ENCODE peak calls at places on chromosomes 1 and 21, in six cellular contexts. F is A549, X is K562, R is HepG2, E is GM12878, Q is endothelial cell of umbilical vein. L is an unnamed sample.
A peak's percentile ranks its signal among the peaks of the same experiment; 100 is the strongest.

GRCh38 chr1:234495231-234495990 is 16.4 kb upstream of the TARBP1 start:
- DNase-seq in F (no peak), E (peak; percentile 79), R (no peak), X (no peak), Q (no peak), L (peak; percentile 44)

GRCh38 chr1:117026361-117026760 is 24.8 kb downstream of the CD101 start:
- DNase-seq in Q (peak; percentile 83), R (no peak), X (no peak), E (no peak), F (no peak), L (no peak)

GRCh38 chr1:21622466-21623315 is 46.5 kb downstream of the RAP1GAP start:
- DNase-seq in R (no peak), E (no peak), Q (no peak), F (no peak), X (peak; percentile 90), L (peak; percentile 12)

GRCh38 chr1:158146739-158147138 is 34.0 kb upstream of the CD1D start:
- DNase-seq in R (no peak), E (no peak), Q (no peak), F (no peak), X (no peak), L (no peak)

GRCh38 chr1:241778117-241778516 is 69.9 kb upstream of the EXO1 start:
- DNase-seq in X (no peak), E (no peak), Q (no peak), F (no peak), R (no peak), L (no peak)

GRCh38 chr1:93905734-93906133 is 3.5 kb downstream of the GCLM start:
- DNase-seq in F (no peak), R (peak; percentile 67), Q (peak; percentile 63), E (no peak), X (no peak), L (peak; percentile 14)

GRCh38 chr1:41876533-41877445 is 41.9 kb downstream of the HIVEP3 start:
- DNase-seq in Q (no peak), X (no peak), E (no peak), R (no peak), F (no peak), L (no peak)

GRCh38 chr1:5980314-5981008 is 11.8 kb downstream of the NPHP4 start:
- DNase-seq in E (no peak), F (no peak), X (peak; percentile 76), Q (no peak), R (no peak), L (peak; percentile 57)

GRCh38 chr1:37323486-37324377 is 150.6 kb upstream of the ZC3H12A start:
- DNase-seq in E (no peak), Q (peak; percentile 32), X (peak; percentile 88), R (peak; percentile 33), F (peak; percentile 36), L (peak; percentile 55)

GRCh38 chr1:104648269-104648691 is 898.6 kb downstream of the AMY1C start:
- DNase-seq in F (peak; percentile 1), X (peak; percentile 4), E (no peak), Q (no peak), R (peak; percentile 38), L (peak; percentile 44)

GRCh38 chr1:206708058-206708457 is 23.4 kb downstream of the MAPKAPK2 start:
- DNase-seq in R (peak; percentile 32), E (no peak), Q (peak; percentile 21), X (no peak), F (no peak), L (peak; percentile 68)

GRCh38 chr1:78650114-78650513 is 483 bp downstream of the IFI44 start:
- DNase-seq in X (no peak), E (no peak), R (no peak), Q (peak; percentile 33), F (no peak), L (no peak)

GRCh38 chr1:22601610-22602009 is 34.8 kb upstream of the C1QA start:
- DNase-seq in F (no peak), X (no peak), Q (no peak), R (no peak), E (no peak), L (no peak)

GRCh38 chr1:6897138-6897537 is 111.9 kb downstream of the CAMTA1 start:
- DNase-seq in E (no peak), F (no peak), X (no peak), Q (no peak), R (peak; percentile 10), L (no peak)

GRCh38 chr1:35243681-35244080 is 24.8 kb upstream of the ZMYM4 start:
- DNase-seq in E (no peak), F (no peak), Q (no peak), X (no peak), R (peak; percentile 83), L (peak; percentile 19)

GRCh38 chr1:225778412-225778669 is 715 bp downstream of the SRP9 start:
- DNase-seq in F (no peak), E (no peak), Q (no peak), R (no peak), X (no peak), L (no peak)

GRCh38 chr1:225777058-225777582 is 506 bp upstream of the SRP9 start:
- DNase-seq in Q (no peak), E (no peak), X (no peak), R (no peak), F (no peak), L (no peak)

GRCh38 chr1:225780134-225780533 is 2.5 kb downstream of the SRP9 start:
- DNase-seq in R (no peak), E (no peak), F (no peak), X (no peak), Q (no peak), L (no peak)

GRCh38 chr1:225777583-225778411 is at the start of gene SRP9:
- DNase-seq in E (peak; percentile 97), X (peak; percentile 99), R (peak; percentile 97), Q (peak; percentile 99), F (peak; percentile 92), L (peak; percentile 99)

GRCh38 chr1:225780609-225781008 is 3.0 kb downstream of the SRP9 start:
- DNase-seq in R (no peak), X (no peak), Q (no peak), F (no peak), E (no peak), L (peak; percentile 38)
- H3K4me3 ChIP-seq in R (no peak overlapping the region), X (no peak overlapping the region), Q (no peak overlapping the region), F (no peak overlapping the region), E (no peak overlapping the region), L (peak overlapping the region; percentile 36)

GRCh38 chr1:203640723-203641523 is 14.3 kb downstream of the ATP2B4 start:
- DNase-seq in E (no peak), Q (no peak), F (no peak), X (peak; percentile 49), R (no peak), L (no peak)

GRCh38 chr1:203640117-203640516 is 13.5 kb downstream of the ATP2B4 start:
- DNase-seq in R (no peak), Q (no peak), X (no peak), E (no peak), F (no peak), L (no peak)

GRCh38 chr1:203636306-203636705 is 9.7 kb downstream of the ATP2B4 start:
- DNase-seq in X (no peak), Q (peak; percentile 26), R (no peak), E (no peak), F (no peak), L (no peak)

GRCh38 chr1:203638076-203638475 is 11.4 kb downstream of the ATP2B4 start:
- DNase-seq in E (no peak), X (no peak), Q (no peak), F (no peak), R (no peak), L (no peak)

DNA sequence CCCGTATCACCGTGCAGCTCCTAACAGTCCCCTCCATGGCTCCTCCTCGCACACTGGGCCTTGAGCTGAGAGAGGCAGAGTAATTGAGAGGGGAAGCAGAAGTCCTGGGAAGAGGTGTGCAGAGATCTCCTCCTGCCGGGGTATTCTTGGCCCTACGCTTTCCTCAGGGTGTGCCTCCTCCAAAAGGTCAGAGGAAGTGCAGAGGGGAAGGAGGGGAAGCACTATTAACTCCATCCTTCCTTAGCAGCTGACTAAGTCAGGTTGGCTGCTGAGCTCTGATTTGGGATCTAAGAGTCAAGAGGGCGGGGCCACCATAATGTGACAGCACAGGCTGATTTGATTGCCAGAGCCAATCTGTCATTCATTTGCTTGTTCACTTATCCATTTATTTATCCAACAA is 12.3 kb downstream of the ATP2B4 start:
- DNase-seq in Q (peak; percentile 65), X (no peak), R (no peak), F (no peak), E (no peak), L (peak; percentile 34)
- TF ChIP-seq MYC in Q (no peak), X (no peak), R (no peak), F (no peak), E (no peak), L (no peak)

DNA sequence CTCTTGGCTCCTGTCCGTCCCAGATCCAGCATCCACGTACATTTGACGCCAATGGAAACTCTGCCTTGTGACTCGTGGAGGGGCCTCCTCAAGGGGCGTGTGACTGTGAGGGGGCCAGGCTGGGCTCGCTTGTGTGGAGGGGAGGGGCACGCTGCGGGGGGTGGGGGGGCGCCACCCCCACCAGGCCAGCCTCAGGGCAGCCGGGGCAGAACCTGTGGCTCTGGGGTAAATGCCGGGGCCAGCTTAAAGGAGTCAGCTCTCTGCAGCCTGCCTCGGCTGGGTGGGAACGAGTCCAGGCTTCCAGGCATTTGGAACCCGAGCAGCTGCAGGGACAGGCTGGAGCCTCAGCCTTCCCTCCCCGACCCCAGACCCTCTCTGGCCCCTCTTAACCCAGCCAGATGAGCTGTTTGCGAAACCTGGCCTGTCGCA is 94.0 kb downstream of the SIK1 start:
- DNase-seq in R (no peak), F (no peak), Q (no peak), E (no peak), X (no peak), L (no peak)
- TF ChIP-seq MAX in R (no peak), F (no peak), Q (no peak), E (no peak), X (no peak), L (no peak)

DNA sequence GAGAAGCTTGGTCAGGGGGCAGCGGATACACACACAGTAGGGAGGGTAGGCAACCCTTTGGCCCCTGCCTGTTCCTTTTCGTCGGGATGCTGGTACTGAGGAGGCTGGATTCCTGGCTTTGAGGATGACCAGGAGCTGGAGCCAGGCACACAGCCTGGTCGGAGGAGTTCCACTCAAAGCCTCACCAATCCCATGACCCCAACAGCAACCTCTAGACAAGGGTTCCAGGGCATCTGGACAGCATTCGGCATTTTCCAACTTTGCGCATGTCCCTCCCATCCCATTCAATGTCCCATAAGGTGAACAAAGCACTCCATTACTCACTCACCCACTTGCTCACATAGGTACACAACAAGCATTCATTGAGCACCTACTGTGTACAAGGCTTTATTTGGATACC is 42.6 kb upstream of the HMGB4 start:
- DNase-seq in R (no peak), F (no peak), E (no peak), X (no peak), Q (no peak), L (no peak)
- H3K4me3 ChIP-seq in R (no peak overlapping the region), F (no peak overlapping the region), E (no peak overlapping the region), X (no peak overlapping the region), Q (no peak overlapping the region), L (no peak overlapping the region)

L was measured in NB4.